ENCODE peak calls at places on chromosomes 3 and 15, in seven cellular contexts. O, F, R, T, L, K and G are unnamed samples.
A peak's percentile ranks its signal among the peaks of the same experiment; 100 is the strongest.

GRCh38 chr3:5202267-5202666 is 14.8 kb downstream of the EDEM1 start:
- DNase-seq in O (no peak), F (no peak), R (no peak), T (no peak), L (no peak), K (no peak), G (no peak)

GRCh38 chr15:76533060-76533955 is 196.7 kb downstream of the ISL2 start:
- DNase-seq in O (no peak), F (no peak), R (no peak), T (no peak), L (no peak), K (no peak), G (no peak)

GRCh38 chr15:88470625-88471372 is 3.3 kb downstream of the MRPS11 start:
- DNase-seq in O (no peak), F (no peak), R (no peak), T (no peak), L (no peak), K (no peak), G (no peak)

GRCh38 chr3:149472393-149472792 is 2.1 kb upstream of the TM4SF4 start:
- DNase-seq in O (no peak), F (no peak), R (no peak), T (no peak), L (no peak), K (no peak), G (no peak)

GRCh38 chr3:152707314-152707713 is 127.6 kb upstream of the P2RY1 start:
- DNase-seq in O (no peak), F (no peak), R (no peak), T (no peak), L (no peak), K (no peak), G (no peak)

GRCh38 chr15:38035701-38036100 is 101.3 kb downstream of the TMCO5A start:
- DNase-seq in O (no peak), F (no peak), R (peak; percentile 18), T (no peak), L (no peak), K (no peak), G (no peak)

GRCh38 chr3:53460313-53460712 is 34.1 kb upstream of the CACNA1D start:
- DNase-seq in O (no peak), F (no peak), R (no peak), T (no peak), L (no peak), K (no peak), G (no peak)

GRCh38 chr3:124083990-124084389 is 92.1 kb upstream of the ROPN1 start:
- DNase-seq in O (no peak), F (no peak), R (no peak), T (no peak), L (no peak), K (no peak), G (no peak)

GRCh38 chr15:39641187-39641889 is 60.5 kb downstream of the THBS1 start:
- DNase-seq in O (no peak), F (peak; percentile 34), R (peak; percentile 74), T (no peak), L (no peak), K (no peak), G (no peak)

GRCh38 chr15:41512512-41513281 is 930 bp downstream of the LTK start:
- DNase-seq in O (peak; percentile 52), F (peak; percentile 21), R (no peak), T (peak; percentile 22), L (no peak), K (no peak), G (no peak)

GRCh38 chr3:70816346-70816745 is 503.9 kb upstream of the MDFIC2 start:
- DNase-seq in O (no peak), F (no peak), R (no peak), T (no peak), L (no peak), K (no peak), G (no peak)

GRCh38 chr3:111621535-111621934 is 26.4 kb upstream of the ZBED2 start:
- DNase-seq in O (no peak), F (no peak), R (no peak), T (peak; percentile 76), L (no peak), K (no peak), G (no peak)

GRCh38 chr3:24258727-24259600 is 235.7 kb downstream of the THRB start:
- DNase-seq in O (no peak), F (no peak), R (no peak), T (no peak), L (no peak), K (no peak), G (no peak)

GRCh38 chr15:84570164-84570692 is 30.6 kb upstream of the ZSCAN2 start:
- DNase-seq in O (peak; percentile 44), F (peak; percentile 28), R (no peak), T (peak; percentile 41), L (no peak), K (peak; percentile 2), G (no peak)

GRCh38 chr3:78879516-78879860 is 888.3 kb downstream of the ROBO1 start:
- DNase-seq in O (no peak), F (no peak), R (no peak), T (no peak), L (no peak), K (no peak), G (no peak)

GRCh38 chr3:140595295-140595694 is 82.6 kb upstream of the TRIM42 start:
- DNase-seq in O (no peak), F (no peak), R (no peak), T (no peak), L (peak; percentile 74), K (no peak), G (no peak)